ENCODE peak calls at places on chromosomes 5 and 9, in four cellular contexts. G, T, Q and F are unnamed samples.

GRCh38 chr5:181281077-181281983 is 20.4 kb upstream of the TRIM52 start:
- DNase-seq in G (no peak), T (peak; percentile 82), Q (no peak), F (peak; percentile 85)

GRCh38 chr9:6984941-6985578 is 227.3 kb downstream of the KDM4C start:
- DNase-seq in G (no peak), Q (no peak), T (no peak), F (no peak)

GRCh38 chr9:77961541-77961940 is 70.1 kb downstream of the GNAQ start:
- DNase-seq in G (no peak), T (no peak), Q (no peak), F (no peak)

GRCh38 chr9:116096046-116096445 is 57.5 kb upstream of the PAPPA start:
- DNase-seq in G (peak; percentile 38), T (no peak), Q (no peak), F (no peak)

GRCh38 chr9:114299286-114300152 is 23.4 kb upstream of the ORM1 start:
- DNase-seq in G (no peak), T (no peak), Q (no peak), F (peak; percentile 39)

GRCh38 chr5:92560698-92561361 is 1020.2 kb downstream of the NR2F1-AS1 start:
- DNase-seq in T (no peak), G (peak; percentile 59), Q (no peak), F (peak; percentile 38)

GRCh38 chr5:102792705-102793104 is 37.6 kb downstream of the PAM start:
- DNase-seq in Q (no peak), G (no peak), T (no peak), F (no peak)

GRCh38 chr5:142246-142810 is 49.0 kb upstream of the LRRC14B start:
- DNase-seq in T (no peak), G (no peak), Q (no peak), F (no peak)

GRCh38 chr5:135398160-135398854 is 724 bp downstream of the MACROH2A1 start:
- DNase-seq in Q (no peak), T (peak; percentile 58), G (no peak), F (no peak)
- TF ChIP-seq CHD1 in Q (no peak), T (peak; percentile 31), G (peak; percentile 17), F (no peak)

DNA sequence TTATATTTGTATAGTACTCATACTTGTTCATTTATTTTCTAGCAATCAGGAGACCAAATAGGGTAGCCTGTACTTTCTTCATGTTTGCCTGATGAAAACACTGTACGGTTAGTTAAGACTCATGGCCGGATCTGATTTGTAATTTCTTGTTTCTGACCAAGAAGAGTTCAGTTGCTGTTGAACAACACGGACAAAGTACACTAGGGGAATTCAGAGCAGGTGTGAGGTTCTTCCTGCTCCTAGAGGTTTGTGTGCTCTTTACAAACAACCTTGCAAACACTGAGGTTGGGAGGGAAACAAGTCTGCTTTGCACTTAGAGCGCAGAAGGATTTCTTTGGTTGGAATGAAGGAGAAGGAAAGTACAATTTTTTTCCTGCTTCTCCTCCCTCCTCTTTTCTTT is 69.7 kb downstream of the TRIO start:
- DNase-seq in G (no peak), T (no peak), Q (peak; percentile 83), F (no peak)
- TF ChIP-seq RFX5 in G (no peak), T (no peak), Q (no peak), F (no peak)

GRCh38 chr9:133990366-133991210 is 1.5 kb downstream of the VAV2 start:
- DNase-seq in G (peak; percentile 85), Q (no peak), T (no peak), F (no peak)
- TF ChIP-seq CHD1 in G (no peak), Q (no peak), T (no peak), F (no peak)

DNA sequence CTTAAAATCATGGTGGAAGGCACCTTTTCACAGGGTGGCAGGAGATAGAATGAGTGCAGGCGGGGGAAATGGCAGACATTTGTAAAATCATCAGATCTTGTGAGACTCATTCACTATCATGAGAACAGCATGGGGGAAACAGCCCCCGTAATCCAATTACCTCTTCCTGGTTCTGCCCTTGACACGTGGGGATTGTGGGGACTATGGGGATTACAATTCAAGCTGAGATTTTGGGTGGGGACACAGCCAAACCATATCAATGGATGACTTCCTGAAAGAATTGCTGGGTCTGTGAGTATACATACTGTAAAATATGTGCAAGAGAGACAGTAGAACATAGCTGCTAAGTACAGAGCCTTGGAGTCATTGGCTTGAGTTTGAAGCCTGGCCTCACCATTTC is 47.0 kb downstream of the KIAA1958 start:
- DNase-seq in G (no peak), Q (no peak), T (no peak), F (peak; percentile 35)
- TF ChIP-seq RFX5 in G (no peak), Q (no peak), T (no peak), F (no peak)

GRCh38 chr5:67208403-67208802 is 11.8 kb upstream of the CD180 start:
- DNase-seq in Q (no peak), G (no peak), T (no peak), F (no peak)

GRCh38 chr5:67209141-67209771 is 12.7 kb upstream of the CD180 start:
- DNase-seq in G (peak; percentile 72), T (peak; percentile 66), Q (no peak), F (peak; percentile 44)

GRCh38 chr5:67204821-67205220 is 8.2 kb upstream of the CD180 start:
- DNase-seq in Q (no peak), T (no peak), G (no peak), F (no peak)

GRCh38 chr5:67205981-67206380 is 9.4 kb upstream of the CD180 start:
- DNase-seq in G (no peak), T (no peak), Q (no peak), F (no peak)

DNA sequence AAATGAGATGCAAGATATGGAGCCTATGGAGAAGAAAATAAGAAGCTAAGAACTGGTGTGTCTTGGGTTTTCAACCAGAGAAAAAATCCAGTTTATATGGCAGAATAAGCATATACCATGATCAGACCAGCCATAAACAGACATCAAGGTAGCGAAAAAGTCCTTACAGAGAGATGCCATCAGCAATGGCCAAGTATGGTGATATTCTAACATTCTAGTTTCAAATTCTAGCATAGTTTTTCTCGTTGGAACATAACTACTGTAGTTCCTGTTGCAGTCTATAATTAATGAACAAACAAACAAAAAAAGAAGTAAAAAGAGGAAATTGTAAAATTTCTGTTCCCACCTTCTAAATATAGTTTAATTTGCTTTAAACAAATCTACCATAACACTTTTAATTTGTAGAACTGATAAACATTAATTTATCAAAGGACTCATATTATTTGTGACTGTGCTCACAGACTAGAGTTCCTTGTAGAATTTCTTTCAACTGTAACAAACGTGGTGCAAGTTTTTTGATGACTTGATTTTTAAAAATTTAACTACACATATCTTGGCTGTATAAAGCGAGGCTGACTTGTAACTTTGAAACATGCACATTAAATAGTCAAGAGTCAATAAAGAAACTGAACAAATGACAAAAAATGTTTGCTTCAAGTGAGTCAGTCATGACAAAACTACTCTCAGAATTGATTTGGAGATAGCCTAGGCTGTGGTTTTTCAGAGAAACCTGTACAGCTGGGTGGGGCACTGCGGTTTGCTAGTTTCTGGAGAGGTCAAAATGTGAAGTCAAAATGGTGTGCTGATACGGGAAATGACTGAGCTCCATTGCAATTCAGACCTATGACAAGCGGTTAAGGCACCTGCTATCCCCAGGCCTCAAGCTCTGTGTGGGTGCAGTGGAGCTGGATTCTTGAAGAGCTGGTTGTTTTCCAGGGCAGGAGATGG is 10.1 kb upstream of the CD180 start:
- DNase-seq in G (peak; percentile 84), T (peak; percentile 53), Q (peak; percentile 94), F (no peak)
- TF ChIP-seq CHD1 in G (no peak), T (no peak), Q (no peak), F (no peak)

GRCh38 chr5:33675958-33676464 is 215.8 kb downstream of the ADAMTS12 start:
- DNase-seq in Q (peak; percentile 76), T (no peak), G (no peak), F (no peak)
- TF ChIP-seq RFX5 in Q (no peak), T (no peak), G (no peak), F (no peak)